ENCODE peak calls at places on chromosome 21, in seven cellular contexts. J is hepatocyte, P is HCEC 1CT, O is posterior cingulate gyrus, A is nephron progenitor cell, S is HTR-8/SVneo, N is left lung. H is an unnamed sample.

GRCh38 chr21:31298618-31299269 is 45.3 kb downstream of the TIAM1 start:
- DNase-seq in O (no peak), N (no peak), S (no peak), J (no peak), A (no peak), P (no peak), H (no peak)

GRCh38 chr21:46172863-46173528 is 11.3 kb downstream of the SPATC1L start:
- DNase-seq in P (no peak), O (no peak), J (peak), N (no peak), A (no peak), S (no peak), H (peak)

GRCh38 chr21:28833181-28833580 is 159.5 kb downstream of the LTN1 start:
- DNase-seq in J (no peak), P (peak), O (no peak), N (no peak), A (no peak), S (no peak), H (no peak)

GRCh38 chr21:17045214-17045835 is 467.5 kb upstream of the CXADR start:
- DNase-seq in N (no peak), A (no peak), O (no peak), P (peak), S (peak), J (peak), H (no peak)

GRCh38 chr21:37642493-37642892 is 273.8 kb downstream of the KCNJ6 start:
- DNase-seq in S (no peak), J (peak), P (no peak), A (no peak), O (no peak), N (no peak), H (no peak)

GRCh38 chr21:45340515-45340914 is 52.8 kb upstream of the POFUT2 start:
- DNase-seq in N (no peak), J (no peak), S (no peak), O (no peak), P (no peak), A (no peak), H (no peak)

GRCh38 chr21:38721983-38722382 is 83.7 kb upstream of the ETS2 start:
- DNase-seq in J (no peak), S (peak), P (peak), O (no peak), N (no peak), A (no peak), H (no peak)

GRCh38 chr21:43934716-43935705 is 70.0 kb downstream of the AGPAT3 start:
- DNase-seq in P (no peak), S (no peak), J (no peak), N (no peak), O (no peak), A (no peak), H (no peak)

GRCh38 chr21:41600116-41600515 is 92.2 kb upstream of the TMPRSS2 start:
- DNase-seq in P (no peak), N (peak), J (no peak), S (no peak), A (no peak), O (no peak), H (no peak)

GRCh38 chr21:26169061-26169610 is 1.4 kb downstream of the APP start:
- DNase-seq in P (peak), N (peak), A (peak), J (peak), O (peak), S (peak), H (peak)

GRCh38 chr21:35138665-35139381 is 89.7 kb upstream of the RUNX1 start:
- DNase-seq in P (peak), S (peak), N (no peak), J (peak), A (no peak), O (no peak), H (no peak)

GRCh38 chr21:36030581-36031189 is 29.6 kb downstream of the SETD4 start:
- DNase-seq in J (no peak), S (no peak), P (peak), N (no peak), O (no peak), A (no peak), H (no peak)

GRCh38 chr21:21268885-21269284 is 270.7 kb downstream of the NCAM2 start:
- DNase-seq in S (no peak), O (no peak), P (no peak), N (no peak), J (no peak), A (no peak), H (no peak)

GRCh38 chr21:46667735-46668380 is 32.4 kb downstream of the PRMT2 start:
- DNase-seq in N (no peak), O (no peak), J (peak), S (peak), P (peak), A (peak), H (no peak)

GRCh38 chr21:39238275-39238674 is 55.0 kb upstream of the PSMG1 start:
- DNase-seq in S (no peak), O (no peak), N (no peak), A (no peak), J (no peak), P (no peak), H (no peak)

GRCh38 chr21:46095814-46096595 is 1.9 kb upstream of the COL6A2 start:
- DNase-seq in N (no peak), P (no peak), A (no peak), S (no peak), J (no peak), O (no peak), H (peak)

GRCh38 chr21:42400525-42400924 is 3.2 kb upstream of the UBASH3A start:
- DNase-seq in S (no peak), N (no peak), A (no peak), O (no peak), J (no peak), P (no peak), H (no peak)

GRCh38 chr21:35933466-35933865 is 126.9 kb downstream of the SETD4 start:
- DNase-seq in A (no peak), O (no peak), J (peak), P (peak), N (peak), S (peak), H (no peak)

GRCh38 chr21:37912616-37913015 is 3.6 kb downstream of the KCNJ6 start:
- DNase-seq in O (no peak), J (no peak), A (no peak), S (no peak), P (no peak), N (no peak), H (no peak)

GRCh38 chr21:43279578-43279894 is 110.7 kb downstream of the CRYAA start:
- DNase-seq in O (no peak), P (no peak), N (no peak), S (no peak), A (no peak), J (no peak), H (no peak)

GRCh38 chr21:29078884-29079765 is 5.7 kb upstream of the CCT8 start:
- DNase-seq in J (no peak), O (peak), A (no peak), N (peak), P (peak), S (no peak), H (peak)

GRCh38 chr21:37341254-37341960 is 25.2 kb upstream of the DYRK1A start:
- DNase-seq in A (no peak), S (peak), O (no peak), J (no peak), P (no peak), N (no peak), H (no peak)

GRCh38 chr21:18204931-18205330 is 39.7 kb upstream of the CHODL start:
- DNase-seq in A (no peak), S (no peak), P (no peak), N (no peak), J (no peak), O (no peak), H (no peak)

GRCh38 chr21:29365636-29366305 is 67.0 kb downstream of the BACH1 start:
- DNase-seq in N (no peak), J (no peak), A (no peak), O (no peak), S (no peak), P (no peak), H (no peak)

GRCh38 chr21:36917487-36918158 is 48.8 kb downstream of the HLCS start:
- DNase-seq in A (no peak), O (peak), J (peak), S (peak), N (no peak), P (peak), H (no peak)

GRCh38 chr21:17250651-17251294 is 262.1 kb upstream of the CXADR start:
- DNase-seq in A (no peak), P (no peak), O (no peak), N (no peak), S (no peak), J (no peak), H (no peak)

GRCh38 chr21:44413566-44414290 is 41.6 kb upstream of the LRRC3 start:
- DNase-seq in S (no peak), A (no peak), P (no peak), O (no peak), J (no peak), N (no peak), H (peak)

GRCh38 chr21:34722684-34723300 is 54.0 kb downstream of the CLIC6 start:
- DNase-seq in N (no peak), J (no peak), A (peak), O (no peak), S (peak), P (no peak), H (no peak)

GRCh38 chr21:39503138-39503762 is 51.5 kb downstream of the SH3BGR start:
- DNase-seq in O (no peak), S (no peak), P (no peak), J (no peak), A (no peak), N (no peak), H (no peak)

GRCh38 chr21:42518216-42518615 is 4.6 kb downstream of the SLC37A1 start:
- DNase-seq in J (no peak), N (no peak), S (peak), A (no peak), P (no peak), O (no peak), H (no peak)

GRCh38 chr21:38386967-38387366 is 111.3 kb downstream of the ERG start:
- DNase-seq in N (peak), J (peak), P (no peak), A (no peak), O (no peak), S (no peak), H (no peak)

GRCh38 chr21:39263372-39263771 is 50.1 kb downstream of the BRWD1 start:
- DNase-seq in O (no peak), S (no peak), A (no peak), J (no peak), N (no peak), P (peak), H (no peak)

GRCh38 chr21:42531771-42532170 is 18.1 kb downstream of the SLC37A1 start:
- DNase-seq in A (no peak), O (no peak), N (peak), S (no peak), J (no peak), P (no peak), H (no peak)

GRCh38 chr21:25790122-25790951 is 55.6 kb downstream of the GABPA start:
- DNase-seq in S (peak), P (peak), O (no peak), J (peak), A (no peak), N (no peak), H (no peak)

H was measured in aorta.